ENCODE peak calls at places on chromosomes 4 and X, in seven cellular contexts. C is activated T-helper 1 cell treated with Interleukin-2 at 50 U/mL for 16 hours; J is natural killer cell; S is HT-29; B is upper lobe of right lung; N is GM12891; A is stimulated activated CD8-positive, alpha-beta memory T cell treated with anti-CD3 and anti-CD28 coated beads, Interleukin-4, amount 100 ng/mL, for 4 hours. Q is an unnamed sample.
A peak's percentile ranks its signal among the peaks of the same experiment; 100 is the strongest.

GRCh38 chrX:107878106-107878505 is 52.4 kb downstream of the MID2 start:
- DNase-seq in C (no peak), J (no peak), S (no peak), B (no peak), N (no peak), A (no peak), Q (no peak)

GRCh38 chr4:3860061-3860912 is 94.1 kb downstream of the ADRA2C start:
- DNase-seq in C (no peak), J (no peak), S (no peak), B (no peak), N (no peak), A (no peak), Q (no peak)

GRCh38 chrX:36019164-36019563 is 99.6 kb downstream of the CFAP47 start:
- DNase-seq in C (no peak), J (no peak), S (peak; percentile 20), B (no peak), N (no peak), A (no peak), Q (peak; percentile 3)

GRCh38 chrX:115459883-115460564 is 101.0 kb upstream of the PLS3 start:
- DNase-seq in C (no peak), J (no peak), S (no peak), B (no peak), N (no peak), A (no peak), Q (no peak)

GRCh38 chr4:63396269-63396668 is 1013.0 kb downstream of the TECRL start:
- DNase-seq in C (no peak), J (no peak), S (no peak), B (no peak), N (no peak), A (no peak), Q (no peak)

GRCh38 chr4:142881331-142881730 is 35.2 kb upstream of the INPP4B start:
- DNase-seq in C (no peak), J (no peak), S (no peak), B (no peak), N (no peak), A (no peak), Q (no peak)

GRCh38 chrX:99308302-99308701 is 1101.8 kb downstream of the PCDH19 start:
- DNase-seq in C (no peak), J (no peak), S (no peak), B (no peak), N (no peak), A (no peak), Q (no peak)

GRCh38 chrX:75278991-75279390 is 5.1 kb downstream of the UPRT start:
- DNase-seq in C (no peak), J (no peak), S (no peak), B (no peak), N (no peak), A (no peak), Q (no peak)

GRCh38 chr4:100041646-100042045 is 91.6 kb upstream of the H2AZ1 start:
- DNase-seq in C (no peak), J (no peak), S (no peak), B (no peak), N (no peak), A (no peak), Q (no peak)

GRCh38 chr4:28287837-28288236 is 1427.2 kb downstream of the STIM2 start:
- DNase-seq in C (no peak), J (no peak), S (no peak), B (no peak), N (no peak), A (no peak), Q (no peak)

GRCh38 chr4:153232768-153233167 is 28.5 kb downstream of the TRIM2 start:
- DNase-seq in C (no peak), J (no peak), S (peak; percentile 63), B (no peak), N (no peak), A (no peak), Q (peak; percentile 40)

GRCh38 chr4:69057620-69058409 is 38.5 kb upstream of the UGT2B7 start:
- DNase-seq in C (no peak), J (no peak), S (peak; percentile 22), B (no peak), N (no peak), A (no peak), Q (peak; percentile 1)

GRCh38 chr4:158572608-158573007 is 50.9 kb downstream of the RXFP1 start:
- DNase-seq in C (no peak), J (no peak), S (no peak), B (no peak), N (no peak), A (no peak), Q (no peak)

GRCh38 chr4:75289843-75290616 is 224.2 kb downstream of the RCHY1 start:
- DNase-seq in C (no peak), J (no peak), S (peak; percentile 73), B (no peak), N (no peak), A (no peak), Q (no peak)

GRCh38 chr4:138659640-138660325 is 355.8 kb upstream of the NOCT start:
- DNase-seq in C (no peak), J (no peak), S (no peak), B (no peak), N (no peak), A (no peak), Q (no peak)

GRCh38 chr4:25030283-25031076 is at the start of gene LGI2:
- DNase-seq in C (no peak), J (no peak), S (no peak), B (peak; percentile 70), N (peak; percentile 30), A (no peak), Q (peak; percentile 71)

GRCh38 chr4:103450693-103451092 is 252.6 kb upstream of the CENPE start:
- DNase-seq in C (no peak), J (no peak), S (no peak), B (no peak), N (no peak), A (no peak), Q (no peak)

GRCh38 chr4:175947117-175947722 is 118.4 kb upstream of the WDR17 start:
- DNase-seq in C (no peak), J (no peak), S (peak; percentile 55), B (no peak), N (no peak), A (no peak), Q (no peak)

GRCh38 chrX:110665636-110666035 is 130.0 kb downstream of the CHRDL1 start:
- DNase-seq in C (no peak), J (no peak), S (peak; percentile 66), B (peak; percentile 63), N (no peak), A (no peak), Q (peak; percentile 10)

GRCh38 chr4:147583876-147584275 is 33.3 kb upstream of the TMEM184C start:
- DNase-seq in C (no peak), J (no peak), S (no peak), B (no peak), N (no peak), A (no peak), Q (no peak)

GRCh38 chrX:71859637-71860036 is 51.0 kb upstream of the NHSL2 start:
- DNase-seq in C (no peak), J (no peak), S (peak; percentile 67), B (no peak), N (no peak), A (no peak), Q (no peak)

GRCh38 chr4:150080335-150080734 is 2.1 kb downstream of the DCLK2 start:
- DNase-seq in C (no peak), J (no peak), S (no peak), B (no peak), N (no peak), A (no peak), Q (no peak)

GRCh38 chrX:148517191-148517590 is 16.8 kb downstream of the AFF2 start:
- DNase-seq in C (no peak), J (no peak), S (no peak), B (no peak), N (no peak), A (no peak), Q (no peak)

Q was measured in HuH-7.5.